ENCODE peak calls at places on chromosomes 5 and 9, in seven cellular contexts. V, Q, A, X, J, D and I are unnamed samples. For H3K4me1, the result is how much of the 10 kb centered on the place peaks cover.

GRCh38 chr5:55159763-55160492 is at the start of gene GPX8:
- DNase-seq in X (peak), D (no peak), A (no peak), J (no peak), V (peak), Q (peak), I (peak)

GRCh38 chr9:80842383-80842782 is 847.0 kb downstream of the TLE1 start:
- DNase-seq in A (no peak), Q (no peak), D (no peak), V (peak), X (no peak), J (no peak), I (no peak)

GRCh38 chr5:57595530-57596098 is 113.0 kb upstream of the ACTBL2 start:
- DNase-seq in V (no peak), Q (no peak), A (no peak), X (no peak), J (no peak), D (no peak), I (no peak)

GRCh38 chr5:90562331-90562730 is 3.7 kb downstream of the ADGRV1 start:
- DNase-seq in J (no peak), Q (no peak), V (no peak), A (no peak), X (peak), D (no peak), I (peak)

GRCh38 chr5:759111-759741 is 25.3 kb downstream of the ZDHHC11B start:
- DNase-seq in X (peak), J (peak), A (no peak), V (peak), D (peak), Q (peak), I (no peak)

GRCh38 chr5:107950774-107951173 is 280.0 kb upstream of the EFNA5 start:
- DNase-seq in A (no peak), D (no peak), V (no peak), X (no peak), Q (no peak), J (no peak), I (no peak)

GRCh38 chr9:72947987-72948465 is 4.8 kb downstream of the ALDH1A1 start:
- DNase-seq in X (no peak), V (no peak), J (no peak), Q (no peak), A (no peak), D (no peak), I (no peak)

GRCh38 chr9:93673271-93673843 is 97.0 kb downstream of the PHF2 start:
- DNase-seq in Q (peak), A (no peak), D (no peak), J (peak), V (no peak), X (no peak), I (peak)

GRCh38 chr5:100186181-100186580 is 349.0 kb upstream of the FAM174A start:
- DNase-seq in V (no peak), A (no peak), D (no peak), J (no peak), X (peak), Q (no peak), I (no peak)

GRCh38 chr9:21102311-21102710 is 24.6 kb upstream of the IFNB1 start:
- DNase-seq in J (no peak), V (no peak), Q (no peak), X (no peak), D (no peak), A (no peak), I (no peak)

GRCh38 chr9:108860354-108860753 is 1.7 kb upstream of the ACTL7A start:
- DNase-seq in D (no peak), X (no peak), V (no peak), A (no peak), Q (peak), J (no peak), I (no peak)

GRCh38 chr9:124658165-124659017 is 112.7 kb downstream of the NR6A1 start:
- DNase-seq in V (peak), Q (peak), A (no peak), X (peak), D (peak), J (peak), I (peak)

GRCh38 chr9:91289244-91289643 is 72.5 kb downstream of the AUH start:
- DNase-seq in V (no peak), Q (no peak), X (no peak), A (no peak), J (no peak), D (no peak), I (no peak)

GRCh38 chr5:26343801-26344310 is 694.5 kb downstream of the CDH9 start:
- DNase-seq in Q (no peak), V (no peak), D (no peak), J (no peak), A (no peak), X (no peak), I (no peak)

GRCh38 chr9:1073497-1073896 is 23.3 kb downstream of the DMRT2 start:
- DNase-seq in J (no peak), Q (no peak), V (no peak), X (no peak), A (no peak), D (no peak), I (no peak)

GRCh38 chr9:68941780-68942459 is 72.0 kb downstream of the PRKACG start:
- DNase-seq in A (no peak), J (no peak), X (no peak), Q (no peak), V (no peak), D (no peak), I (no peak)
- H3K4me3 ChIP-seq in A (no peak), J (no peak), X (no peak), Q (no peak), V (no peak), D (no peak), I (no peak)

GRCh38 chr5:36946101-36946500 is 69.5 kb downstream of the NIPBL start:
- DNase-seq in D (no peak), A (no peak), X (no peak), V (no peak), Q (no peak), J (no peak), I (no peak)

GRCh38 chr5:36944024-36944423 is 67.5 kb downstream of the NIPBL start:
- DNase-seq in A (no peak), J (no peak), V (no peak), X (no peak), D (no peak), Q (no peak), I (no peak)

GRCh38 chr5:36944607-36945225 is 68.1 kb downstream of the NIPBL start:
- DNase-seq in D (no peak), X (peak), J (no peak), A (no peak), V (no peak), Q (peak), I (no peak)

GRCh38 chr5:36943584-36943983 is 67.0 kb downstream of the NIPBL start:
- DNase-seq in X (no peak), J (no peak), V (no peak), A (no peak), D (no peak), Q (no peak), I (no peak)

DNA sequence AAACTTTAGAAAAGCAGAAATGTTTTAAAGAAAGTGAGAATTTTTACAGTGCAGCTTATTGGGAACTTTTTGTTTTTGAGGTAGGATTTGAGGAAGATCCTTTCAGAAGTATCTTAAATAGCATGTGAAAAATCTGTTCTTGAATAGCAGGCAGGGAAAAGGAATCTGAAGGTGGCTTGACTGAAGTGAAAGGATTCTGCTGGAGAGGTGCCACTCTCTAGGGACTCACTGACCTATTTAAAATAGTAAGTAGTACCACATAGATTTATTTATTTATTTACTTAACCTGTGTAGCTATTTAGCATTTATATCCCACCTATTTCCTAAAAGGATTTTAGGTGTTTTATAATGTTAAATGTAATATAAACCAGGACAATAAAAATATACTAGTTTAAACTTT is 69.1 kb downstream of the NIPBL start:
- DNase-seq in X (no peak), Q (no peak), V (no peak), J (no peak), D (no peak), A (no peak), I (no peak)
- H3K4me1 ChIP-seq in X (under half), Q (under half), V (under half), J (under half), D (under half), A (under half), I (under half)

GRCh38 chr9:102362463-102363138 is 624.2 kb upstream of the GRIN3A start:
- DNase-seq in V (no peak), A (no peak), Q (no peak), D (no peak), J (no peak), X (no peak), I (no peak)

GRCh38 chr9:102355982-102356381 is 617.5 kb upstream of the GRIN3A start:
- DNase-seq in A (no peak), V (no peak), D (no peak), Q (no peak), X (no peak), J (no peak), I (peak)

GRCh38 chr9:102360846-102361245 is 622.4 kb upstream of the GRIN3A start:
- DNase-seq in Q (no peak), A (no peak), J (no peak), X (no peak), D (no peak), V (no peak), I (no peak)
- H3K4me3 ChIP-seq in Q (no peak), A (no peak), J (no peak), X (no peak), D (no peak), V (no peak), I (no peak)

GRCh38 chr5:76972670-76973069 is 19.8 kb downstream of the CRHBP start:
- DNase-seq in A (no peak), X (no peak), D (no peak), J (no peak), Q (no peak), V (no peak), I (no peak)
- H3K4me1 ChIP-seq in A (under half), X (under half), D (under half), J (under half), Q (under half), V (under half), I (under half)

GRCh38 chr9:135769489-135770202 is 67.7 kb downstream of the KCNT1 start:
- DNase-seq in X (no peak), J (no peak), D (no peak), V (no peak), Q (no peak), A (no peak), I (no peak)

GRCh38 chr9:135766707-135767106 is 64.7 kb downstream of the KCNT1 start:
- DNase-seq in J (no peak), V (no peak), Q (no peak), A (no peak), X (no peak), D (no peak), I (no peak)

GRCh38 chr9:135770771-135771170 is 68.8 kb downstream of the KCNT1 start:
- DNase-seq in D (no peak), X (no peak), V (no peak), Q (no peak), A (no peak), J (no peak), I (no peak)

GRCh38 chr9:135770203-135770535 is 68.2 kb downstream of the KCNT1 start:
- DNase-seq in Q (no peak), V (no peak), X (no peak), J (no peak), A (no peak), D (no peak), I (no peak)

DNA sequence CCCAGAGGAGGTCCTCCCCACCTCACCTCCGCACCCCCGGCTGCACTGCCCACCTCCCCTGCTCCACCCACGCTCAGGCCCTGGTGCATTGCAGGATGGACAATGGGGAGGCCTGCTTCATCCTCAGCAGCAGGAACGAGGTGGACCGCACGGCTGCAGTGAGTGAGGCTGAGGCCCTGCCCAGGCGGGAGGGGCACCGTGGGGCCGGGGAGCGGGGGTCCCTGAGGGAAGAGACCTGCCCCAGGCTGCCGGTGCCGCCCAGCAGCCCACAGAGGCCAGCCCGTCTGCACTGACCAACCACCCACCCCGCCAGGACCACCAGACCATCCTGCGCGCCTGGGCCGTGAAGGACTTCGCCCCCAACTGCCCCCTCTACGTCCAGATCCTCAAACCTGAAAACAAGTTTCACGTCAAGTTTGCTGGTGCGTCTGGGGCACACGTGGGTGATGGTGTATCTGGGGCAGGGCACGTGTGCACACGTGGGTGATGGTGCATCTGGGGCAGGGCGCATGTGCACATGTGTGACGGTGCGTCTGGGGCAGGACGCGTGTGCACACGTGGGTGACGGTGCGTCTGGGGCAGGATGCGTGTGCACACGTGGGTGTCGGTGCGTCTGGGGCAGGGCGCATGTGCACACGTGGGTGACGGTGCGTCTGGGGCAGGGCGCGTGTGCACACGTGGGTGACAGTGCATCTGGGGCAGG is 66.7 kb downstream of the KCNT1 start:
- DNase-seq in D (no peak), A (no peak), Q (no peak), X (no peak), J (no peak), V (no peak), I (no peak)
- H3K4me3 ChIP-seq in D (no peak), A (no peak), Q (no peak), X (peak), J (no peak), V (no peak), I (no peak)